ENCODE peak calls at places on chromosomes 13 and 19, in eight cellular contexts. S is activated CD4-positive, alpha-beta T cell treated with anti-CD3 and anti-CD28 coated beads, Interleukin-2, amount 50 U/mL, for 24 hours; L is dermis blood vessel endothelial cell; O is stimulated activated CD4-positive, alpha-beta T cell treated with anti-CD3 and anti-CD28 coated beads, TNF-alpha, amount 100 ng/mL, for 4 hours; H is astrocyte of the hippocampus; F is activated naive CD4-positive, alpha-beta T cell; W is anterior cingulate cortex; T is WTC11. K is an unnamed sample.

GRCh38 chr19:10952809-10953208 is 8.0 kb upstream of the SMARCA4 start:
- DNase-seq in S (no peak), L (no peak), O (no peak), H (no peak), F (no peak), W (no peak), T (no peak), K (no peak)

GRCh38 chr19:41218615-41219507 is at the start of gene AXL:
- DNase-seq in S (no peak), L (peak; percentile 65), O (no peak), H (peak; percentile 91), F (no peak), W (peak; percentile 67), T (peak; percentile 82), K (peak; percentile 80)

GRCh38 chr19:10518444-10519361 is 1.5 kb upstream of the S1PR5 start:
- DNase-seq in S (no peak), L (no peak), O (no peak), H (no peak), F (no peak), W (no peak), T (peak; percentile 45), K (no peak)

GRCh38 chr13:38395505-38395803 is 45.8 kb downstream of the UFM1 start:
- DNase-seq in S (no peak), L (no peak), O (no peak), H (peak; percentile 29), F (no peak), W (no peak), T (no peak), K (no peak)

GRCh38 chr19:42184401-42184861 is 33.0 kb downstream of the DEDD2 start:
- DNase-seq in S (peak; percentile 43), L (peak; percentile 91), O (peak; percentile 57), H (peak; percentile 82), F (peak; percentile 42), W (peak; percentile 84), T (peak; percentile 96), K (peak; percentile 80)

GRCh38 chr13:106599875-106600797 is 32.2 kb upstream of the ARGLU1 start:
- DNase-seq in S (no peak), L (peak; percentile 59), O (no peak), H (peak; percentile 91), F (no peak), W (no peak), T (no peak), K (no peak)

GRCh38 chr13:109816112-109816978 is 30.0 kb upstream of the IRS2 start:
- DNase-seq in S (no peak), L (no peak), O (no peak), H (peak; percentile 85), F (no peak), W (no peak), T (no peak), K (no peak)

GRCh38 chr19:7417671-7418324 is 69.1 kb downstream of the ARHGEF18 start:
- DNase-seq in S (no peak), L (peak; percentile 26), O (no peak), H (peak; percentile 69), F (no peak), W (no peak), T (no peak), K (no peak)

GRCh38 chr19:16190198-16190597 is 5.0 kb downstream of the FAM32A start:
- DNase-seq in S (no peak), L (peak; percentile 21), O (no peak), H (no peak), F (no peak), W (no peak), T (no peak), K (no peak)

GRCh38 chr19:55552620-55553019 is 7.3 kb upstream of the SBK3 start:
- DNase-seq in S (no peak), L (no peak), O (no peak), H (peak; percentile 97), F (no peak), W (no peak), T (no peak), K (no peak)

GRCh38 chr19:6717441-6717971 is 2.9 kb downstream of the C3 start:
- DNase-seq in S (no peak), L (no peak), O (no peak), H (no peak), F (no peak), W (no peak), T (no peak), K (no peak)

K was measured in type B pancreatic cell.